ENCODE peak calls at places on chromosomes 7 and 10, in ten cellular contexts. J, Q, I, T, W, B, P, X, V and N are unnamed samples.

GRCh38 chr10:76051007-76051936 is 619.8 kb downstream of the LRMDA start:
- DNase-seq in Q (no peak), B (no peak), J (peak; percentile 84), P (no peak), T (no peak), I (no peak), V (no peak), X (no peak), W (no peak), N (peak; percentile 24)

GRCh38 chr7:73437699-73438416 is 4.3 kb downstream of the FZD9 start:
- DNase-seq in B (no peak), T (no peak), V (no peak), J (no peak), X (no peak), W (no peak), Q (no peak), I (no peak), P (no peak), N (no peak)

GRCh38 chr7:20507157-20507556 is 108.3 kb upstream of the ABCB5 start:
- DNase-seq in B (no peak), P (no peak), X (no peak), W (no peak), T (no peak), J (no peak), I (no peak), V (no peak), Q (no peak), N (no peak)

GRCh38 chr7:763762-764161 is 36.7 kb upstream of the PRKAR1B start:
- DNase-seq in V (no peak), P (no peak), W (no peak), X (no peak), B (no peak), J (no peak), Q (no peak), T (no peak), I (no peak), N (no peak)

GRCh38 chr10:128897414-128897928 is 569.6 kb upstream of the MGMT start:
- DNase-seq in V (no peak), W (no peak), J (peak; percentile 51), Q (no peak), P (no peak), X (no peak), B (no peak), I (no peak), T (no peak), N (no peak)

GRCh38 chr10:100562806-100563293 is 27.1 kb downstream of the HIF1AN start:
- DNase-seq in W (no peak), V (peak; percentile 21), B (peak; percentile 23), P (no peak), Q (peak; percentile 48), I (no peak), J (peak; percentile 71), X (peak; percentile 64), T (no peak), N (peak; percentile 20)

GRCh38 chr7:100167912-100168323 is 499 bp downstream of the GAL3ST4 start:
- DNase-seq in I (no peak), T (no peak), J (peak; percentile 59), V (no peak), B (no peak), P (no peak), Q (no peak), X (peak; percentile 45), W (no peak), N (no peak)

GRCh38 chr7:150801242-150801945 is 825 bp downstream of the TMEM176A start:
- DNase-seq in T (no peak), V (no peak), Q (no peak), W (no peak), P (no peak), X (no peak), J (no peak), I (no peak), B (no peak), N (no peak)

GRCh38 chr7:66033471-66034385 is 41.9 kb upstream of the ASL start:
- DNase-seq in I (no peak), W (no peak), P (no peak), X (no peak), J (no peak), T (no peak), Q (no peak), B (no peak), V (no peak), N (no peak)

GRCh38 chr10:119896061-119896655 is 3.6 kb downstream of the SEC23IP start:
- DNase-seq in J (no peak), V (no peak), X (no peak), W (peak; percentile 41), I (peak; percentile 51), P (peak; percentile 28), Q (peak; percentile 14), B (no peak), T (no peak), N (peak; percentile 70)

DNA sequence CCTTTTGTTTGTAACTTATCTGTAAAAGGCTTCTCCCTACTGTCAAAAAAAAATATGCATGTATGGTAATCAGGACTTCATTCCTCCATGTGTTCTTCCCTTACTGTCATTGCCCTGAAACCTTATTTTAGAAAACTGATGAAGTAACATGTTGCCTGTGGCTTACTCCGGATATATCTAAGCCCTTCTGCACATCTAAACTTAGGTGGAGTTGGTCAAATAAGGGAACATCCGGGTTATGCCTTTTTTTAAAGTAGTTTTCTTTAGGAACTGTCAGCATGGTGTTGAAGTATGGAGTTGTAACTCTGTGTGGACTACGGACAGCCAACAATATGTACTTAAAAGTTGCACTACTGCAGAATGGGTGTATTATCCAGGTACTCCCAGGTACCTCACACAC is 6.1 kb downstream of the SAR1A start:
- DNase-seq in J (no peak), P (no peak), I (no peak), V (no peak), W (no peak), Q (no peak), T (no peak), B (no peak), X (no peak), N (no peak)
- H3K4me1 ChIP-seq in J (peaks cover 15% of the 10 kb centered on the region), P (peaks cover 7% of the 10 kb centered on the region), I (peaks cover 47% of the 10 kb centered on the region), V (peaks cover 12% of the 10 kb centered on the region), W (no peaks in the 10 kb centered on the region), Q (peaks cover 49% of the 10 kb centered on the region), T (peaks cover 56% of the 10 kb centered on the region), B (peaks cover 25% of the 10 kb centered on the region), X (peaks cover 14% of the 10 kb centered on the region), N (peaks cover 43% of the 10 kb centered on the region)

GRCh38 chr7:95550546-95550945 is 45.8 kb downstream of the PDK4 start:
- DNase-seq in P (no peak), V (no peak), I (no peak), Q (no peak), T (no peak), W (no peak), B (no peak), X (peak; percentile 31), J (no peak), N (peak; percentile 25)

GRCh38 chr7:95547949-95548348 is 48.4 kb downstream of the PDK4 start:
- DNase-seq in P (no peak), W (no peak), Q (no peak), J (no peak), T (no peak), V (no peak), B (no peak), X (no peak), I (no peak), N (no peak)

GRCh38 chr7:95546647-95547046 is 49.7 kb downstream of the PDK4 start:
- DNase-seq in I (peak; percentile 49), V (no peak), W (no peak), T (no peak), J (no peak), P (no peak), Q (no peak), B (no peak), X (no peak), N (no peak)

GRCh38 chr7:95547356-95547755 is 49.0 kb downstream of the PDK4 start:
- DNase-seq in T (no peak), J (no peak), W (no peak), V (no peak), P (no peak), X (no peak), I (no peak), Q (no peak), B (no peak), N (no peak)

DNA sequence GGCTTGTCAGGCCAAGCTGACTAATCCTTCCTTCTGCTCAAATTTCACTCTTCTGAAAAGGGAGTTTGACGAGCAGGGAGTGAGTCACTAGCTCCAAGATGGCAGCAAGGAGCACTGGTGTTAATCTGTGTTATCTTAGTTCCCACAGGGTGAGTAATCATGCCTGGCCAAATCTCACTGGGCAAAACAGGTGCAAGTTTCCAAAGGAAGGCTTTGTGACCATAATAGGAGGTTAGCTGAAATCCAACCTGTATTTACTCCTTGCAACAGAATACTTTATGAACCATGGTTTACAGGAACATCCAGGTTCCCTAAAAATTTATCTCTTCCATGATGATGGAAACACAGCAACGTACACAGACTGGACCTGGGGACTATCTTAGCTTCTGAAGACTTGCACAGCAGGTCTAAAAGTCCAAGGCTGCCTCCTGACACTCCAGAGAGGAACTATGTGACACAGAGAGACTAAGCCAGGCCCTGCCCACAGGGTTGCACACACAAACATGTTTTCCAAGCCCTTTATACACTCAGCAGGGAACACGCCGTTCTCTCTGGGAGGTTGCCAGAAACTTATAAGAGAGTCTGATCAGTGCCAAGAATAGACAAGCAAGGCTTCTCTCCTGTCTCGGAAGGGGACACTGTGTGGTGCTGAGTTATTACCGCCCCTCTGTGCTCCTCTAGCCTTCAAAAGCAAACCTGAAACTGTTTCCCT is 46.3 kb downstream of the PDK4 start:
- DNase-seq in I (peak; percentile 94), X (peak; percentile 97), W (peak; percentile 98), P (no peak), Q (peak; percentile 75), B (peak; percentile 95), J (no peak), V (peak; percentile 69), T (peak; percentile 79), N (peak; percentile 98)
- H3K4me3 ChIP-seq in I (no peak overlapping the region), X (no peak overlapping the region), W (no peak overlapping the region), P (no peak overlapping the region), Q (no peak overlapping the region), B (no peak overlapping the region), J (no peak overlapping the region), V (peak overlapping the region; percentile 20), T (no peak overlapping the region), N (no peak overlapping the region)

GRCh38 chr10:77636286-77636966 is 1.2 kb downstream of the KCNMA1 start:
- DNase-seq in W (no peak), P (no peak), T (no peak), X (no peak), I (no peak), B (no peak), V (no peak), Q (no peak), J (peak; percentile 61), N (no peak)
- TF ChIP-seq CTCF in W (no peak), P (no peak), T (no peak), X (no peak), I (no peak), B (no peak), V (no peak), Q (no peak), J (peak; percentile 28), N (no peak)

DNA sequence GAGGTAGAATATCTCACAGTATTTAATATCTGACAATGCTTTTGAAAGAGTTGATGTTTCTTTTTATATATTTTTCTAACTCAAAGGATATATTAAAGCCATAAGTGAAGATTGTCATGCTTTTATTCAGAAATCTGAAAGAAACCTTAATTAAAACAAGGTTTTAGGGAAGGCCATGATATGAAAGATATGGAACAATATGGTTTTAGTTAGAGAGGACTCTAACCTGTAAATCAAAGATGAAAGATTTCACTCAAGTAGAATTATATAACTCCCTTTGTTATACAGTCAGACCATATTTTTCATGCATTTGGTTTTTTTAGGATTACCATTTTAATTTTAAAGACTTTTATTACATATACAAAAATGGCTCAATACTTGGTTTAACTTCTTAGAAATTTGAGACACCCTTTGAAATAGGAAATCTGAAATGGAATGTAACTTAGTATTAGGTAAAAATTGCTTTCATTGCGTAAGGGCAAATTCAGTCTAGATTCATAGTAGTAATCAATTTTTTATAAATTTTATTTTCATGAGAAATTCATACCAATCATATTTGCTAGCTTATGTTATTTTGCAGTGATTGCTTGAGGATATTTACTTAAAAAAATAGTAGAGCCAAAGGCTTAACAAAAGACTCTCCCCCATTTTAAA is 119.8 kb downstream of the TWIST1 start:
- DNase-seq in V (no peak), B (no peak), T (no peak), J (no peak), I (no peak), W (no peak), Q (no peak), X (no peak), P (no peak), N (no peak)
- H3K4me1 ChIP-seq in V (no peaks in the 10 kb centered on the region), B (no peaks in the 10 kb centered on the region), T (no peaks in the 10 kb centered on the region), J (peaks cover 3% of the 10 kb centered on the region), I (no peaks in the 10 kb centered on the region), W (no peaks in the 10 kb centered on the region), Q (no peaks in the 10 kb centered on the region), X (no peaks in the 10 kb centered on the region), P (no peaks in the 10 kb centered on the region), N (no peaks in the 10 kb centered on the region)